ENCODE peak calls at places on chromosomes 6 and 20, in five cellular contexts. E, N, P, J and S are unnamed samples.

GRCh38 chr6:103011605-103012004 is 1618.1 kb downstream of the GRIK2 start:
- DNase-seq in E (no peak), N (no peak), P (no peak), J (no peak), S (no peak)

GRCh38 chr6:101080597-101080996 is 199.5 kb upstream of the ASCC3 start:
- DNase-seq in E (no peak), N (peak), P (no peak), J (peak), S (no peak)

GRCh38 chr6:43014434-43014909 is 423 bp downstream of the KLHDC3 start:
- DNase-seq in E (no peak), N (peak), P (no peak), J (peak), S (no peak)

GRCh38 chr6:90720404-90720803 is 133.5 kb upstream of the MAP3K7 start:
- DNase-seq in E (no peak), N (peak), P (no peak), J (no peak), S (no peak)

GRCh38 chr6:120058410-120058809 is 708.8 kb upstream of the MAN1A1 start:
- DNase-seq in E (no peak), N (no peak), P (no peak), J (no peak), S (no peak)

GRCh38 chr20:8454137-8454712 is 322.2 kb downstream of the PLCB1 start:
- DNase-seq in E (no peak), N (peak), P (no peak), J (peak), S (no peak)

GRCh38 chr20:50385733-50386640 is 124.2 kb upstream of the PTPN1 start:
- DNase-seq in E (no peak), N (no peak), P (no peak), J (no peak), S (no peak)

GRCh38 chr6:26183581-26184408 is 96.6 kb downstream of the HFE start:
- DNase-seq in E (no peak), N (peak), P (no peak), J (peak), S (peak)

GRCh38 chr6:129954749-129955431 is 63.5 kb upstream of the L3MBTL3 start:
- DNase-seq in E (no peak), N (peak), P (no peak), J (no peak), S (no peak)

GRCh38 chr6:64014581-64014980 is 379.0 kb downstream of the PHF3 start:
- DNase-seq in E (no peak), N (no peak), P (no peak), J (no peak), S (no peak)
- TF ChIP-seq CTCF in E (no peak), N (no peak), P (no peak), J (no peak), S (no peak)

DNA sequence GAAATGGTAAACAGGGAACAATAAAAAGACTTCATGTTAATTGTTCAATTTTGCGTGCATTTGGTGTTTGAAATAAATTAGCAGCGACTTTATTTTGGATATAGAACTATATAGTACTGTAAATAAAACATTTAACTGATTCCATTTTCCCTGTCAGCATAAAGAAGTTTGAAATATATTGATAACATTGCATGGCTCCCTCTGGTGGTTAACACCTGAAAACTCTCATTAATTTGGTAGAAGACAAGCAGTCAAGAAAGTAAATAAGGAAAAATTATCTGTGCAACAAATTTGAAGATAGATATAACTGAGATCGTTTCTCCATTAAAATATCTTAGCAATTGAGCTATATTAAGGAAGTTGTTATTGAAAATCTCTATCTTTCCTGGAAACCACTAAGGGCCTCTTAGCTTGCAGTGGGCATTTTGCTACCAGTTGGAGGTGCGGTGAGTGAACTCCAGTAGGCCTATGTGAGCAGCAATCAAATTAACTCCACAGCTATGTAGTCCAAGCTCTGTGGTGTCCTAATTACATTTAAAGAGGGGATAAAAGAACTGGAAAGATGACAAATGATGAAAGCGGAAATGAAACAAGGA is 435.7 kb upstream of the FKBP1C start:
- DNase-seq in E (no peak), N (peak), P (no peak), J (no peak), S (no peak)
- H3K27ac ChIP-seq in E (no peak), N (no peak), P (no peak), J (no peak), S (no peak)

GRCh38 chr6:15770347-15771143 is 107.7 kb upstream of the DTNBP1 start:
- DNase-seq in E (no peak), N (peak), P (no peak), J (peak), S (no peak)
- TF ChIP-seq CTCF in E (no peak), N (peak), P (no peak), J (peak), S (no peak)

GRCh38 chr6:162532283-162533008 is 195.1 kb downstream of the PRKN start:
- DNase-seq in E (no peak), N (no peak), P (no peak), J (no peak), S (no peak)
- H3K27ac ChIP-seq in E (no peak), N (no peak), P (no peak), J (no peak), S (no peak)

GRCh38 chr20:57080796-57081195 is 185.6 kb downstream of the BMP7 start:
- DNase-seq in E (no peak), N (peak), P (no peak), J (no peak), S (no peak)
- TF ChIP-seq CTCF in E (no peak), N (peak), P (no peak), J (no peak), S (no peak)